ENCODE peak calls at places on chromosome 5, in eight cellular contexts. M is type B pancreatic cell, S is PC-3, O is GM03348, B is GM18507, H is NCI-H1417 treated with DMSO at 0.1 percent for 48 hours, Q is GM13977, Y is astrocyte of the spinal cord. L is an unnamed sample.

GRCh38 chr5:127975961-127976360 is 107.6 kb upstream of the SLC12A2 start:
- DNase-seq in M (no peak), S (peak; percentile 17), O (no peak), B (no peak), H (no peak), Q (no peak), Y (no peak), L (no peak)

GRCh38 chr5:61598140-61598539 is 266.1 kb downstream of the ZSWIM6 start:
- DNase-seq in M (no peak), S (no peak), O (no peak), B (no peak), H (no peak), Q (no peak), Y (no peak), L (no peak)

GRCh38 chr5:168408561-168409321 is 77.5 kb upstream of the RARS1 start:
- DNase-seq in M (no peak), S (no peak), O (peak; percentile 39), B (no peak), H (no peak), Q (no peak), Y (peak; percentile 43), L (no peak)

GRCh38 chr5:118802335-118802734 is 186.0 kb downstream of the DTWD2 start:
- DNase-seq in M (no peak), S (no peak), O (no peak), B (no peak), H (no peak), Q (no peak), Y (no peak), L (no peak)

GRCh38 chr5:150780180-150780692 is 1.7 kb downstream of the SMIM3 start:
- DNase-seq in M (no peak), S (no peak), O (no peak), B (no peak), H (no peak), Q (peak; percentile 56), Y (no peak), L (no peak)

GRCh38 chr5:98460536-98460935 is 312.9 kb upstream of the RGMB start:
- DNase-seq in M (no peak), S (peak; percentile 47), O (no peak), B (no peak), H (no peak), Q (no peak), Y (no peak), L (no peak)

GRCh38 chr5:159971931-159972461 is 36.9 kb upstream of the TTC1 start:
- DNase-seq in M (no peak), S (no peak), O (peak; percentile 37), B (no peak), H (no peak), Q (peak; percentile 40), Y (no peak), L (no peak)

GRCh38 chr5:77180167-77181081 is 30.1 kb upstream of the PDE8B start:
- DNase-seq in M (no peak), S (peak; percentile 27), O (peak; percentile 32), B (no peak), H (no peak), Q (no peak), Y (no peak), L (no peak)

GRCh38 chr5:61290815-61291214 is 41.2 kb upstream of the ZSWIM6 start:
- DNase-seq in M (no peak), S (peak; percentile 45), O (no peak), B (no peak), H (no peak), Q (no peak), Y (peak; percentile 49), L (no peak)

GRCh38 chr5:168284809-168285208 is 6.6 kb upstream of the WWC1 start:
- DNase-seq in M (no peak), S (no peak), O (no peak), B (no peak), H (no peak), Q (no peak), Y (no peak), L (no peak)

GRCh38 chr5:8892931-8893330 is 652.9 kb downstream of the SEMA5A start:
- DNase-seq in M (no peak), S (no peak), O (no peak), B (no peak), H (no peak), Q (no peak), Y (no peak), L (no peak)

GRCh38 chr5:135834639-135835529 is at the start of gene SLC25A48:
- DNase-seq in M (peak; percentile 80), S (no peak), O (peak; percentile 80), B (peak; percentile 18), H (no peak), Q (peak; percentile 74), Y (no peak), L (no peak)

GRCh38 chr5:9502435-9502834 is 43.4 kb downstream of the SEMA5A start:
- DNase-seq in M (no peak), S (no peak), O (no peak), B (no peak), H (no peak), Q (no peak), Y (no peak), L (no peak)

GRCh38 chr5:15285901-15286583 is 213.9 kb upstream of the FBXL7 start:
- DNase-seq in M (no peak), S (no peak), O (peak; percentile 48), B (no peak), H (no peak), Q (no peak), Y (peak; percentile 41), L (no peak)

GRCh38 chr5:151931260-151931659 is 6.6 kb upstream of the GLRA1 start:
- DNase-seq in M (no peak), S (no peak), O (no peak), B (no peak), H (no peak), Q (no peak), Y (no peak), L (no peak)